ENCODE peak calls at places on chromosome 21, in six cellular contexts. V, C, G, U, J and E are unnamed samples.

GRCh38 chr21:42160111-42160949 is 58.6 kb upstream of the ABCG1 start:
- DNase-seq in V (no peak), C (no peak), G (no peak), U (no peak), J (no peak), E (no peak)

GRCh38 chr21:37983336-37984095 is 67.3 kb upstream of the KCNJ6 start:
- DNase-seq in V (no peak), C (no peak), G (peak; percentile 93), U (no peak), J (peak; percentile 17), E (no peak)

GRCh38 chr21:45508607-45509565 is 33.4 kb downstream of the SLC19A1 start:
- DNase-seq in V (no peak), C (peak; percentile 43), G (no peak), U (no peak), J (no peak), E (no peak)

GRCh38 chr21:28336299-28336698 is 656.4 kb downstream of the LTN1 start:
- DNase-seq in V (no peak), C (no peak), G (peak; percentile 76), U (no peak), J (peak; percentile 53), E (no peak)

GRCh38 chr21:40841524-40842196 is 5.3 kb downstream of the DSCAM start:
- DNase-seq in V (peak; percentile 4), C (no peak), G (peak; percentile 57), U (no peak), J (peak; percentile 65), E (no peak)

GRCh38 chr21:38825269-38825668 is 19.5 kb downstream of the ETS2 start:
- DNase-seq in V (no peak), C (no peak), G (no peak), U (no peak), J (no peak), E (no peak)

GRCh38 chr21:41966872-41967621 is 13.2 kb upstream of the C2CD2 start:
- DNase-seq in V (no peak), C (no peak), G (no peak), U (no peak), J (no peak), E (no peak)

GRCh38 chr21:28253971-28254370 is 738.7 kb downstream of the LTN1 start:
- DNase-seq in V (no peak), C (no peak), G (no peak), U (no peak), J (no peak), E (no peak)